ENCODE peak calls at places on chromosomes 7 and 10, in nine cellular contexts. R is hippocampal formation; Q is cardiac septum; D is CD4-positive, CD25-positive, alpha-beta regulatory T cell; F is A172; V is NCI-H748 treated with DMSO at 0.1 percent for 48 hours; J is MM.1S; X is breast epithelium; P is midbrain. Z is an unnamed sample.

GRCh38 chr7:124263232-124263827 is 230.5 kb upstream of the TMEM229A start:
- DNase-seq in R (no peak), Q (no peak), D (no peak), F (peak), V (no peak), J (peak), X (no peak), P (no peak), Z (peak)

GRCh38 chr7:2824678-2825461 is 19.2 kb downstream of the GNA12 start:
- DNase-seq in R (no peak), Q (no peak), D (no peak), F (peak), V (no peak), J (peak), X (no peak), P (no peak), Z (no peak)

GRCh38 chr10:63280386-63280785 is 147.3 kb downstream of the NRBF2 start:
- DNase-seq in R (no peak), Q (no peak), D (no peak), F (no peak), V (no peak), J (no peak), X (no peak), P (no peak), Z (no peak)

GRCh38 chr7:26153246-26153822 is 1.3 kb downstream of the NFE2L3 start:
- DNase-seq in R (no peak), Q (no peak), D (peak), F (no peak), V (no peak), J (peak), X (no peak), P (no peak), Z (peak)

GRCh38 chr7:158235862-158236261 is 351.8 kb downstream of the PTPRN2 start:
- DNase-seq in R (no peak), Q (no peak), D (no peak), F (no peak), V (no peak), J (no peak), X (no peak), P (no peak), Z (no peak)

GRCh38 chr7:137142376-137142775 is 201.2 kb downstream of the PTN start:
- DNase-seq in R (no peak), Q (no peak), D (no peak), F (peak), V (no peak), J (no peak), X (no peak), P (no peak), Z (no peak)

GRCh38 chr7:74203157-74203556 is 6.6 kb upstream of the LAT2 start:
- DNase-seq in R (no peak), Q (no peak), D (peak), F (peak), V (no peak), J (peak), X (no peak), P (peak), Z (peak)

GRCh38 chr10:71581376-71581775 is 138.2 kb downstream of the C10orf105 start:
- DNase-seq in R (peak), Q (no peak), D (no peak), F (no peak), V (no peak), J (no peak), X (no peak), P (peak), Z (no peak)

GRCh38 chr7:81993186-81993585 is 223.3 kb upstream of the HGF start:
- DNase-seq in R (no peak), Q (no peak), D (no peak), F (no peak), V (no peak), J (no peak), X (no peak), P (no peak), Z (no peak)

GRCh38 chr10:32149257-32149955 is 93.2 kb upstream of the KIF5B start:
- DNase-seq in R (no peak), Q (no peak), D (peak), F (peak), V (no peak), J (no peak), X (peak), P (no peak), Z (no peak)

GRCh38 chr10:73039635-73040034 is 57.0 kb downstream of the P4HA1 start:
- DNase-seq in R (no peak), Q (no peak), D (no peak), F (peak), V (no peak), J (no peak), X (no peak), P (no peak), Z (no peak)

GRCh38 chr10:128047991-128048826 is 78.0 kb downstream of the MKI67 start:
- DNase-seq in R (no peak), Q (peak), D (peak), F (no peak), V (no peak), J (peak), X (no peak), P (peak), Z (peak)

GRCh38 chr7:70494977-70495376 is 637.0 kb upstream of the GALNT17 start:
- DNase-seq in R (no peak), Q (no peak), D (no peak), F (no peak), V (no peak), J (no peak), X (no peak), P (no peak), Z (no peak)

GRCh38 chr10:126661841-126662520 is 8.5 kb downstream of the C10orf90 start:
- DNase-seq in R (no peak), Q (no peak), D (no peak), F (no peak), V (no peak), J (no peak), X (no peak), P (no peak), Z (no peak)